ENCODE peak calls at places on chromosome 12, in eight cellular contexts. X is uterus, Q is adrenal gland, P is HCT116, T is tibial nerve, R is right lobe of liver, B is body of pancreas, W is heart left ventricle. U is an unnamed sample.

GRCh38 chr12:79548525-79548924 is 142.2 kb downstream of the PAWR start:
- DNase-seq in P (no peak), X (no peak), B (no peak), Q (no peak), T (no peak), R (no peak), W (no peak), U (no peak)

GRCh38 chr12:92363295-92364146 is 217.9 kb upstream of the BTG1 start:
- DNase-seq in Q (peak), R (no peak), X (peak), P (no peak), T (peak), W (peak), B (no peak), U (no peak)

GRCh38 chr12:102811125-102811737 is 105.8 kb downstream of the PAH start:
- DNase-seq in R (no peak), T (peak), W (no peak), P (peak), Q (no peak), B (peak), X (peak), U (peak)

GRCh38 chr12:84727964-84728363 is 184.6 kb downstream of the SLC6A15 start:
- DNase-seq in Q (no peak), W (no peak), T (no peak), R (no peak), X (no peak), P (no peak), B (no peak), U (no peak)

GRCh38 chr12:68773582-68773981 is 27.6 kb downstream of the SLC35E3 start:
- DNase-seq in Q (no peak), T (no peak), W (no peak), P (no peak), R (no peak), X (no peak), B (no peak), U (no peak)

GRCh38 chr12:89756100-89756637 is 47.5 kb upstream of the ATP2B1 start:
- DNase-seq in X (no peak), Q (no peak), P (no peak), T (no peak), R (no peak), B (no peak), W (no peak), U (no peak)

GRCh38 chr12:52009081-52009751 is 2.5 kb downstream of the TAMALIN start:
- DNase-seq in X (peak), B (no peak), T (no peak), R (no peak), W (no peak), P (no peak), Q (no peak), U (no peak)

GRCh38 chr12:118145113-118145797 is 9.3 kb downstream of the PEBP1 start:
- DNase-seq in B (no peak), X (no peak), W (no peak), T (no peak), Q (no peak), R (no peak), P (no peak), U (no peak)

GRCh38 chr12:50326636-50327284 is 43.4 kb upstream of the LIMA1 start:
- DNase-seq in W (no peak), Q (peak), T (peak), P (no peak), B (peak), X (no peak), R (peak), U (no peak)

GRCh38 chr12:65977384-65977783 is 153.1 kb downstream of the HMGA2 start:
- DNase-seq in R (no peak), Q (no peak), B (no peak), W (no peak), X (no peak), T (no peak), P (no peak), U (no peak)

GRCh38 chr12:115174928-115175327 is 491.0 kb upstream of the TBX3 start:
- DNase-seq in W (peak), Q (no peak), X (no peak), B (no peak), R (no peak), P (no peak), T (no peak), U (no peak)

GRCh38 chr12:68530965-68531364 is 79.7 kb upstream of the RAP1B start:
- DNase-seq in R (peak), W (peak), Q (no peak), X (no peak), B (no peak), P (no peak), T (peak), U (no peak)

GRCh38 chr12:19273482-19274330 is 144.2 kb downstream of the PLEKHA5 start:
- DNase-seq in Q (peak), B (peak), T (peak), X (peak), P (peak), R (peak), W (peak), U (peak)

GRCh38 chr12:65518771-65519170 is 240.3 kb downstream of the MSRB3 start:
- DNase-seq in X (no peak), W (no peak), B (no peak), T (no peak), P (no peak), Q (no peak), R (no peak), U (no peak)

GRCh38 chr12:130818381-130819247 is 20.4 kb downstream of the STX2 start:
- DNase-seq in B (peak), R (peak), X (peak), Q (peak), W (peak), T (peak), P (no peak), U (peak)

GRCh38 chr12:116427200-116427932 is 131.8 kb upstream of the MAP1LC3B2 start:
- DNase-seq in W (no peak), B (no peak), Q (no peak), T (no peak), R (no peak), P (peak), X (no peak), U (no peak)

GRCh38 chr12:58528266-58528665 is 392.0 kb downstream of the LRIG3 start:
- DNase-seq in Q (no peak), X (no peak), R (no peak), T (no peak), W (no peak), B (no peak), P (no peak), U (no peak)

GRCh38 chr12:131830335-131831020 is 2.3 kb downstream of the MMP17 start:
- DNase-seq in P (peak), T (peak), Q (peak), R (peak), X (peak), W (peak), B (peak), U (peak)

GRCh38 chr12:50283924-50284236 is 560 bp upstream of the LIMA1 start:
- DNase-seq in B (peak), R (no peak), X (no peak), T (no peak), Q (peak), W (no peak), P (no peak), U (no peak)

GRCh38 chr12:104478396-104479140 is 21.8 kb downstream of the CHST11 start:
- DNase-seq in R (no peak), X (no peak), Q (no peak), P (no peak), T (no peak), B (no peak), W (no peak), U (peak)

GRCh38 chr12:118292836-118293235 is 79.9 kb downstream of the TAOK3 start:
- DNase-seq in T (no peak), P (no peak), Q (no peak), X (no peak), B (no peak), R (no peak), W (no peak), U (no peak)

GRCh38 chr12:50425859-50426258 is 25.2 kb downstream of the LARP4 start:
- DNase-seq in X (no peak), W (no peak), R (no peak), T (no peak), B (no peak), P (no peak), Q (no peak), U (no peak)

GRCh38 chr12:121697093-121697698 is 15.4 kb upstream of the TMEM120B start:
- DNase-seq in R (no peak), Q (no peak), X (no peak), W (no peak), P (peak), T (peak), B (no peak), U (peak)

GRCh38 chr12:131511391-131511802 is 199.5 kb upstream of the SFSWAP start:
- DNase-seq in W (no peak), B (no peak), Q (no peak), T (no peak), R (no peak), P (peak), X (no peak), U (no peak)

GRCh38 chr12:25058619-25059018 is 109.7 kb upstream of the BCAT1 start:
- DNase-seq in T (no peak), P (no peak), B (no peak), Q (no peak), R (no peak), X (no peak), W (no peak), U (no peak)

GRCh38 chr12:12470751-12471300 is 91.8 kb downstream of the DUSP16 start:
- DNase-seq in W (no peak), R (no peak), P (no peak), T (no peak), Q (no peak), B (no peak), X (no peak), U (no peak)

GRCh38 chr12:4701863-4702262 is 18.3 kb upstream of the GALNT8 start:
- DNase-seq in Q (no peak), R (no peak), W (no peak), X (no peak), T (no peak), P (no peak), B (no peak), U (no peak)

GRCh38 chr12:65881348-65881961 is 57.2 kb downstream of the HMGA2 start:
- DNase-seq in P (no peak), X (peak), Q (no peak), R (no peak), W (peak), B (no peak), T (peak), U (peak)

GRCh38 chr12:111437816-111438454 is 32.2 kb downstream of the SH2B3 start:
- DNase-seq in B (no peak), Q (peak), T (peak), W (peak), R (no peak), X (no peak), P (no peak), U (peak)

DNA sequence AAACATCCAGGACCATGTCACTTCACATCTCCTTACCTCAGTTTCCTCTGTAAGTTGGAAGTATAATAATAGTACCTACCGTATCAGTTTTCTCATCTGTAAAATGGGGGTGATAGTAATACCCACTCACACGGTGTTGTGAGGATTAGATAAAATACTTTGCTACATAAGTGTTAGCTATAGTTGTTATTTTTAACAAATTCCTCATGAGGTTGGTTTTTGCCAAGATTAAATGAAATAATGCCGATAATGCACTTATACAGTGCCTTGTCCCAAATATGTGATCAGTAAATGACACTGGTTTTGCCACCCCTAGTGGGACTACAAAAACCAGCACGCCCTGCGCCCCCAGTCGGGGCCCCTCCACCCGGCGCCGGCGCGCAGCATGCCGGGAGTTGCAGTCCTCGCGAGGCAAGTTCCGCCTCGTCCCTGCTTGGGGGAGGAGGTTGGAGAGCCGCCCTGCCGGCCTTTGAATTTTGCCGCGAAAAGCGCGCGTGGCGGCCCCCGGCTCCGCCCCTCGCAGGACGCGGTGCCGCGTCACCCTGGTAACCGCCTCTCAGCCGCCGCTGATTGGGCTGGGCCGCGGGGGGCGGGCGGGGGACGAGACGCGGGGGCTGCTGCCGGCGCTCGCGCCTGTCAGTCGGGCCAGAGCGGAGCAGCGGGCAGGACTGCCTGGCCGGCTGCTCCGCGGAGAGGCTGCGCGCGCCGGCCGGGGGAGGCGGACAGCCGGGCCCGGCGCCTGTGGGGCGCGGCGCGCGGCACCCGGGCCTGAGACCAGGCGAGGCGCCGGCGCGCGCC is at the start of gene FAM222A:
- DNase-seq in Q (peak), P (peak), R (peak), T (peak), W (peak), X (peak), B (peak), U (peak)
- TF ChIP-seq POLR2A in Q (peak), P (peak), R (peak), T (peak), W (no peak), X (peak), B (peak), U (no peak)

DNA sequence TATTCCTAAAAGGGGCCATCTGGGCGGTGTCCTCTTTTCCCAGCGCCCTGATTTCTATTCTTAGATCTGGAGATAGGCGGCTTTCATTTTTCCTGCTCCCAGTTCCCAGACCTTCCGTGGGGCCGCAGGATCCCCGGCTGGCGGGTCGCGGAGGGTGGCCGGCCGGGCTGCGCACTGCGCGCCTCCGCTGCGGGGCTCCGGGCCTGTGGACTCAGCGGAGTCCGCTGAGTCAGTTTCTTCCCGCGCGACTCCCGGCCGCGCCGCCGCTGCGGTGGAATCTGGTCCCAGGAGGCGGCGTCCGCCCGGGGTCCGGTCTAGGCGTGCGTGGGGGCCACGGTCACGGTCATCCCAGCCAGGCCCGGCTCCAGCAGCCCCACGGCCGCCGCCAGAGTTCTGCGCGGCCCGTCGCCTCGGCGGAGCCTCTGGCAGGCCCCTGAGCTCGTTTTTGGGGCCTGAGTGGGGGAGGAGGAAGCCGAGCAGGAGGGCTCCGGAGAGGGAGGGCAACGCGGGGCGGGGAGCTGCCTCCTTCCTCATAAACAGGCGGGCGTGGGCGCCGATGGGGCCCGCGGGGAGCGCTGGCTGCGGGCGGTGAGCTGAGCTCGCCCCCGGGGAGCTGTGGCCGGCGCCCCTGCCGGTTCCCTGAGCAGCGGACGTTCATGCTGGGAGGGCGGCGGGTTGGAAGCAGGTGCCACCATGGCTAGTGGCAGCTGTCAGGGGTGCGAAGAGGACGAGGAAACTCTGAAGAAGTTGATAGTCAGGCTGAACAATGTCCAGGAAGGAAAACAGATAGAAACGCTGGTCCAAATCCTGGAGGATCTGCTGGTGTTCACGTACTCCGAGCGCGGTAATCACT is at the start of gene LRRK2:
- DNase-seq in R (peak), X (peak), P (no peak), W (peak), T (peak), Q (peak), B (peak), U (peak)
- TF ChIP-seq POLR2A in R (peak), X (peak), P (no peak), W (no peak), T (peak), Q (peak), B (peak), U (no peak)

GRCh38 chr12:96117460-96117859 is 76.7 kb upstream of the ELK3 start:
- DNase-seq in W (no peak), R (no peak), B (no peak), X (no peak), T (no peak), Q (no peak), P (no peak), U (no peak)
- TF ChIP-seq POLR2A in W (no peak), R (no peak), B (no peak), X (no peak), T (no peak), Q (no peak), P (no peak), U (no peak)

GRCh38 chr12:29783773-29784666 is at the start of gene TMTC1:
- DNase-seq in B (peak), R (peak), P (no peak), W (peak), Q (peak), X (peak), T (peak), U (no peak)
- TF ChIP-seq POLR2A in B (no peak), R (no peak), P (no peak), W (no peak), Q (peak), X (peak), T (peak), U (no peak)

GRCh38 chr12:67326637-67327036 is 57.5 kb downstream of the CAND1 start:
- DNase-seq in T (no peak), W (no peak), B (no peak), R (no peak), Q (no peak), X (no peak), P (no peak), U (no peak)

GRCh38 chr12:67331123-67331522 is 62.0 kb downstream of the CAND1 start:
- DNase-seq in W (no peak), Q (no peak), B (no peak), P (no peak), X (no peak), R (no peak), T (no peak), U (no peak)

GRCh38 chr12:67331828-67332227 is 62.7 kb downstream of the CAND1 start:
- DNase-seq in T (no peak), B (no peak), W (no peak), P (no peak), Q (no peak), R (no peak), X (no peak), U (no peak)

GRCh38 chr12:67323007-67323406 is 53.8 kb downstream of the CAND1 start:
- DNase-seq in B (no peak), R (no peak), T (no peak), W (no peak), Q (no peak), X (no peak), P (no peak), U (no peak)

DNA sequence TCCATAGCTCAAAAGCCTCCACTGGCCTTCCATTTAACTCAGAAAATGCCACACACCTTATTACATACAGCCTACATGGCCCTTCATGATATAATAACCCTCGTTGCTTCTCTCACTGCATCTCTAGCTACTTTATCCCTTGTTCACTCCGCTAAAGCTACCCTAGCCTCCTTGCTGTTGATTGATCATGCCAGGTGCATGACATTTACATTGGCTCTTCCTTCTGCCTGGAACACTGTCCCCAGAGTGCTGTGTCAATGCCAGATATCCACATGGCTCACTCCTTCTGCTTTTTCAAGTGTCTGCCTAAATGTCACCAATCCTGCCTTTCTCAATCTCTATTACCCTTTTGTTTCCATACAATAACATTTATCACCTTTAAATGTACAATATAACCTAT is 58.3 kb downstream of the CAND1 start:
- DNase-seq in T (no peak), X (no peak), R (no peak), Q (no peak), P (no peak), B (no peak), W (no peak), U (no peak)
- TF ChIP-seq POLR2A in T (no peak), X (no peak), R (no peak), Q (no peak), P (no peak), B (no peak), W (no peak), U (no peak)

DNA sequence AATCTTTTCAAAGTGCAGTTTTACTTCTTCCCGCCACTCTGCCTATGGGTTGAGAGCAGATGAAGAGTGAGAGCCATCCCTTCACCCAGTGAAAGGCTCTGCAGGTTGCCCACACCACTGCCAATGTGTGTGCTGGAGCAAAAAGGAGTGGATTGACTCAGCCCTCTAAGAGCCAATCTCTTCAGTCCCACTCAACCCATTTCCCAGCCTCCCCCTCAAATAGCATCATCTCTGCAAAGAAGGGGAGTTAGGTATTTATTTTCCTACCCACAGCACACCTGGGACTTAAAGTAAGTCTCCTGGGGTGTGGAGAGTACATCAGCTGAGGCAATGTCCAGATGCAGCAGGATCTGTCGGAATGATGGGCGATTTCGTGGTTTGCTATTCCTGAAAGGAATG is 15.3 kb downstream of the MAP3K12 start:
- DNase-seq in W (no peak), B (no peak), R (no peak), T (no peak), X (no peak), Q (peak), P (no peak), U (no peak)
- TF ChIP-seq POLR2A in W (no peak), B (no peak), R (no peak), T (no peak), X (no peak), Q (no peak), P (no peak), U (no peak)

GRCh38 chr12:6829532-6830220 is 1.5 kb downstream of the P3H3 start:
- DNase-seq in B (no peak), P (peak), T (no peak), W (no peak), R (no peak), X (no peak), Q (no peak), U (no peak)
- TF ChIP-seq POLR2A in B (no peak), P (no peak), T (no peak), W (no peak), R (no peak), X (no peak), Q (no peak), U (no peak)

GRCh38 chr12:7189398-7190267 is at the start of gene PEX5:
- DNase-seq in R (peak), W (peak), P (peak), T (peak), B (peak), X (peak), Q (peak), U (peak)
- TF ChIP-seq POLR2A in R (no peak), W (no peak), P (no peak), T (peak), B (peak), X (peak), Q (peak), U (peak)

GRCh38 chr12:76881152-76881551 is 2.3 kb upstream of the CSRP2 start:
- DNase-seq in B (no peak), Q (no peak), R (no peak), T (no peak), W (no peak), X (no peak), P (no peak), U (no peak)

GRCh38 chr12:76878045-76878898 is 547 bp downstream of the CSRP2 start:
- DNase-seq in Q (no peak), P (peak), T (no peak), X (peak), R (peak), B (peak), W (peak), U (peak)

GRCh38 chr12:76879710-76880025 is 849 bp upstream of the CSRP2 start:
- DNase-seq in X (peak), Q (peak), B (no peak), R (no peak), W (no peak), T (no peak), P (no peak), U (no peak)

GRCh38 chr12:76880156-76881023 is 1.6 kb upstream of the CSRP2 start:
- DNase-seq in R (no peak), W (no peak), B (no peak), P (no peak), Q (no peak), T (no peak), X (no peak), U (no peak)

GRCh38 chr12:76878899-76879709 is at the start of gene CSRP2:
- DNase-seq in R (peak), Q (peak), X (peak), B (peak), P (peak), T (peak), W (peak), U (peak)
- TF ChIP-seq POLR2A in R (peak), Q (peak), X (peak), B (peak), P (peak), T (peak), W (no peak), U (no peak)

GRCh38 chr12:18257251-18257650 is 4.1 kb upstream of the PIK3C2G start:
- DNase-seq in R (no peak), W (no peak), Q (no peak), T (no peak), X (no peak), B (no peak), P (no peak), U (no peak)
- TF ChIP-seq POLR2A in R (no peak), W (no peak), Q (no peak), T (no peak), X (no peak), B (no peak), P (no peak), U (no peak)

U was measured in erythroblast.